ENCODE peak calls at places on chromosomes 3 and 15, in eight cellular contexts. M is spleen; P is DND-41; R is endothelial cell; S is mesothelial cell of epicardium; Q is progenitor cell of endocrine pancreas; E is heart right ventricle; K is activated CD8-positive, alpha-beta T cell treated with anti-CD3 and anti-CD28 coated beads for 36 hours. J is an unnamed sample.

GRCh38 chr3:154971771-154972326 is 108.3 kb upstream of the MME start:
- DNase-seq in M (no peak), R (no peak), E (no peak), Q (no peak), S (no peak), K (no peak), P (no peak), J (no peak)

GRCh38 chr3:173584834-173585831 is 187.6 kb downstream of the NLGN1 start:
- DNase-seq in P (no peak), Q (peak; percentile 20), E (peak; percentile 26), K (no peak), S (peak; percentile 49), R (peak; percentile 69), M (no peak), J (no peak)

GRCh38 chr15:25431821-25432561 is 6.8 kb downstream of the UBE3A start:
- DNase-seq in K (no peak), R (no peak), Q (no peak), P (no peak), M (no peak), S (no peak), E (no peak), J (no peak)

GRCh38 chr15:100806157-100806556 is 73.5 kb upstream of the ALDH1A3 start:
- DNase-seq in E (no peak), M (no peak), R (no peak), S (no peak), P (no peak), Q (no peak), K (no peak), J (no peak)

GRCh38 chr15:73517566-73517965 is 74.6 kb downstream of the REC114 start:
- DNase-seq in Q (no peak), S (no peak), K (no peak), P (no peak), R (no peak), E (peak; percentile 24), M (no peak), J (no peak)

GRCh38 chr3:113697192-113698090 is 999 bp upstream of the USF3 start:
- DNase-seq in Q (no peak), S (peak; percentile 43), P (peak; percentile 37), R (no peak), M (peak; percentile 78), K (peak; percentile 55), E (peak; percentile 47), J (no peak)

GRCh38 chr3:42189071-42189470 is 76.9 kb downstream of the CCK start:
- DNase-seq in P (no peak), Q (no peak), M (no peak), S (no peak), K (no peak), E (peak; percentile 41), R (no peak), J (no peak)

GRCh38 chr3:71955549-71956373 is 170.8 kb upstream of the PROK2 start:
- DNase-seq in K (peak; percentile 58), P (peak; percentile 45), R (peak; percentile 65), E (peak; percentile 82), S (peak; percentile 79), M (no peak), Q (peak; percentile 38), J (no peak)

GRCh38 chr15:92383528-92384326 is 10.0 kb upstream of the ST8SIA2 start:
- DNase-seq in M (no peak), P (peak; percentile 10), R (peak; percentile 58), E (no peak), S (no peak), K (peak; percentile 56), Q (peak; percentile 36), J (no peak)

GRCh38 chr3:156615592-156616173 is 58.7 kb upstream of the TIPARP start:
- DNase-seq in E (no peak), P (no peak), Q (no peak), M (no peak), K (peak; percentile 33), R (no peak), S (no peak), J (no peak)

GRCh38 chr3:11480663-11481298 is 162.9 kb downstream of the VGLL4 start:
- DNase-seq in Q (no peak), E (no peak), S (no peak), M (no peak), R (no peak), P (no peak), K (no peak), J (no peak)

GRCh38 chr3:38368238-38368637 is 21.7 kb downstream of the XYLB start:
- DNase-seq in K (no peak), R (no peak), E (no peak), S (no peak), Q (no peak), M (no peak), P (no peak), J (no peak)

GRCh38 chr3:120642368-120642948 is 39.6 kb downstream of the HGD start:
- DNase-seq in M (no peak), R (no peak), Q (no peak), K (peak; percentile 33), E (no peak), S (no peak), P (no peak), J (no peak)

GRCh38 chr3:38600551-38600950 is 48.9 kb downstream of the SCN5A start:
- DNase-seq in P (no peak), E (no peak), M (peak; percentile 62), K (no peak), S (no peak), Q (no peak), R (no peak), J (peak; percentile 25)

GRCh38 chr3:37814547-37814946 is 47.1 kb upstream of the CTDSPL start:
- DNase-seq in E (no peak), M (no peak), Q (no peak), S (no peak), R (no peak), K (no peak), P (no peak), J (no peak)

GRCh38 chr3:151377768-151378385 is 6.7 kb downstream of the P2RY12 start:
- DNase-seq in M (no peak), E (no peak), Q (no peak), P (no peak), R (no peak), K (no peak), S (no peak), J (no peak)

GRCh38 chr3:8884630-8885290 is 78.5 kb downstream of the RAD18 start:
- DNase-seq in E (no peak), Q (no peak), S (no peak), K (no peak), P (no peak), M (no peak), R (no peak), J (no peak)

GRCh38 chr3:140370686-140371085 is 307.2 kb upstream of the TRIM42 start:
- DNase-seq in K (no peak), Q (no peak), E (no peak), R (no peak), P (no peak), M (no peak), S (no peak), J (no peak)

GRCh38 chr3:184815046-184815930 is 3.3 kb downstream of the VPS8 start:
- DNase-seq in K (peak; percentile 59), E (no peak), Q (no peak), P (no peak), S (no peak), M (no peak), R (no peak), J (no peak)

GRCh38 chr15:37764733-37765191 is 169.7 kb upstream of the TMCO5A start:
- DNase-seq in S (no peak), P (peak; percentile 23), E (no peak), Q (no peak), K (peak; percentile 44), R (peak; percentile 39), M (no peak), J (no peak)

GRCh38 chr3:159839561-159840379 is 148.9 kb upstream of the IL12A start:
- DNase-seq in R (peak; percentile 59), P (no peak), S (peak; percentile 59), M (no peak), K (peak; percentile 21), Q (peak; percentile 37), E (no peak), J (no peak)

DNA sequence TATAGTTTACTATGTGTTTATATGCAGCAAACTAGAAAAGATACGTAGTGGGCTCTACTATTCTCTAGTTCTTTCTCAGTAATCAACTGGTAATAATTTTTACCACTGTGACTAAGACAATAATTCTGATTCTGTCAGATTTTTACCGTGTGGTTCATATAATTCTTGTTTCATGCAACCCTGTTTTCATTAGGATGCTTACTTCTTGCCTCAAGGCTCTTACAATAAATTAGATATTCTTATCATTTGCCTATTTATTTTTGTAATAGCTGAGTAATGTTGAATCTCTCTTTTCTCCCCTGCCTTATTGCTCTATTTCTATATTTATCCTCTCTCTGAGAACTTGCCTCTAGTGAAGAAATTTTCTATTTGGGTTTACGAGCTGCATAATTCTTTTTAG is 524.7 kb downstream of the NAALADL2 start:
- DNase-seq in Q (no peak), K (no peak), M (no peak), R (no peak), S (no peak), E (no peak), P (no peak), J (no peak)
- TF ChIP-seq CTCF in Q (no peak), K (no peak), M (no peak), R (no peak), S (no peak), E (no peak), P (no peak), J (no peak)

GRCh38 chr3:122920986-122921385 is 106.6 kb downstream of the SEMA5B start:
- DNase-seq in E (no peak), R (no peak), S (no peak), Q (no peak), K (no peak), P (no peak), M (peak; percentile 30), J (no peak)
- TF ChIP-seq CTCF in E (no peak), R (no peak), S (no peak), Q (no peak), K (no peak), P (no peak), M (no peak), J (no peak)

DNA sequence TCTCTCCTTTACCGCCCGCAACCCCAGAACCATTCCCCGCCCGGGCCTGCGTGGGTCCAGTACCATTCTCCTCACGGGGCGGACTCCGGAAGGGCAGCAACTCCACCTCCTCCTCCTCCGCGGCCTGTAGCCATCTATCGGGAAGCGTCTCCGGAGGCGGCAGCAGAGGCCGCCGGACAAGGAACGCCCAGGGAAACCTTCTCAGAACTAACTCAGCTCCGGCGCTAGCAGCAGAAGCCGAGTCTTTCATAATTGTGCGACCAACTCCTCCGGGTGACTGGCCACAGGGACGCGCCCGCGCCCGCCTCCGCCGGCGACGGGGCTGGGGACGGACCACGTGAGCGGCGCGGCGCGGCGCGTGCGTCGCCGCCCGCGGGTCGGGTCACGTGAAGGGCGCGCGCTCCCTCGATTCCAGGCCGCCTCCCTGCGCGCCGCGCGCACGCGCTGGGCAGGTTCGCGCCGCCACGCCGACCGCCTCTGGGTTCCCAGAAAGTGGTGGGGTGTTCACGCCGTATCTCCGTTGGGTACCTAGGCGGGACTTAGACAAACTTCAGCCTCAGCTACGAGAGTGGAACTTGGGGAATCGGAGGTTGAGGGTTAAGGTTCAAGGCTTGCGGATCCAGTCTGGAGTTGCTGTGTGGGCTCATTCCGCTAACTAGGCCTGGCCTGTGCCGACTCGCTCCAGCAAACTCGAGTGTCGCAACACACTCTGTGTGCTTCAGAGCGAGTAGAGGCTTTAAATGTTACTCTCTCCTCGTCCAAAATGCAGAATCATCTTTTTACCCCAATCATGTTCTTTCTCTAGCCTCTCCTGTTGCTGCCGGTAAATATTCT is at the start of gene TRPM7:
- DNase-seq in K (peak; percentile 91), P (peak; percentile 85), M (peak; percentile 97), S (peak; percentile 87), R (peak; percentile 80), Q (peak; percentile 69), E (peak; percentile 89), J (peak; percentile 91)
- TF ChIP-seq CTCF in K (no peak), P (no peak), M (no peak), S (no peak), R (no peak), Q (no peak), E (no peak), J (peak; percentile 31)

GRCh38 chr3:152885066-152885465 is 50.1 kb downstream of the P2RY1 start:
- DNase-seq in Q (no peak), K (no peak), M (no peak), S (no peak), E (no peak), P (no peak), R (no peak), J (no peak)
- TF ChIP-seq CTCF in Q (no peak), K (no peak), M (no peak), S (no peak), E (no peak), P (no peak), R (no peak), J (no peak)

J was measured in chondrocyte.